ENCODE peak calls at places on chromosome 21, in six cellular contexts. C, M, F, Q, X and Y are unnamed samples.

GRCh38 chr21:33059319-33059894 is 10.5 kb upstream of the OLIG1 start:
- DNase-seq in M (no peak), F (no peak), Q (peak), X (peak), C (no peak), Y (no peak)

GRCh38 chr21:33789697-33790096 is 125.9 kb downstream of the ATP5PO start:
- DNase-seq in C (no peak), M (no peak), F (no peak), Q (peak), X (no peak), Y (peak)

GRCh38 chr21:46605759-46606426 is 1.0 kb upstream of the S100B start:
- DNase-seq in M (peak), X (no peak), Q (peak), C (no peak), F (peak), Y (no peak)

GRCh38 chr21:27807596-27807995 is 840.7 kb upstream of the ADAMTS5 start:
- DNase-seq in C (no peak), F (no peak), X (no peak), M (no peak), Q (no peak), Y (no peak)

GRCh38 chr21:29610960-29611359 is 312.2 kb downstream of the BACH1 start:
- DNase-seq in M (no peak), F (no peak), C (no peak), Q (no peak), X (no peak), Y (no peak)

GRCh38 chr21:32949701-32950100 is 76.0 kb upstream of the OLIG2 start:
- DNase-seq in F (no peak), X (no peak), Q (no peak), M (no peak), C (no peak), Y (no peak)

GRCh38 chr21:26169061-26169610 is 1.4 kb downstream of the APP start:
- DNase-seq in C (peak), Q (peak), X (peak), F (no peak), M (peak), Y (peak)

GRCh38 chr21:35401476-35401875 is 352.4 kb upstream of the RUNX1 start:
- DNase-seq in F (no peak), Q (no peak), M (no peak), C (no peak), X (no peak), Y (no peak)

GRCh38 chr21:45543371-45543709 is 1.1 kb upstream of the SLC19A1 start:
- DNase-seq in X (no peak), Q (no peak), F (no peak), C (no peak), M (no peak), Y (no peak)

GRCh38 chr21:45543710-45544448 is 1.6 kb upstream of the SLC19A1 start:
- DNase-seq in C (no peak), F (no peak), M (no peak), Q (no peak), X (no peak), Y (no peak)

GRCh38 chr21:45542242-45542666 is at the start of gene SLC19A1:
- DNase-seq in Q (peak), X (no peak), F (peak), C (peak), M (no peak), Y (peak)

GRCh38 chr21:45541221-45542039 is 810 bp downstream of the SLC19A1 start:
- DNase-seq in X (no peak), F (peak), M (no peak), C (peak), Q (peak), Y (peak)

DNA sequence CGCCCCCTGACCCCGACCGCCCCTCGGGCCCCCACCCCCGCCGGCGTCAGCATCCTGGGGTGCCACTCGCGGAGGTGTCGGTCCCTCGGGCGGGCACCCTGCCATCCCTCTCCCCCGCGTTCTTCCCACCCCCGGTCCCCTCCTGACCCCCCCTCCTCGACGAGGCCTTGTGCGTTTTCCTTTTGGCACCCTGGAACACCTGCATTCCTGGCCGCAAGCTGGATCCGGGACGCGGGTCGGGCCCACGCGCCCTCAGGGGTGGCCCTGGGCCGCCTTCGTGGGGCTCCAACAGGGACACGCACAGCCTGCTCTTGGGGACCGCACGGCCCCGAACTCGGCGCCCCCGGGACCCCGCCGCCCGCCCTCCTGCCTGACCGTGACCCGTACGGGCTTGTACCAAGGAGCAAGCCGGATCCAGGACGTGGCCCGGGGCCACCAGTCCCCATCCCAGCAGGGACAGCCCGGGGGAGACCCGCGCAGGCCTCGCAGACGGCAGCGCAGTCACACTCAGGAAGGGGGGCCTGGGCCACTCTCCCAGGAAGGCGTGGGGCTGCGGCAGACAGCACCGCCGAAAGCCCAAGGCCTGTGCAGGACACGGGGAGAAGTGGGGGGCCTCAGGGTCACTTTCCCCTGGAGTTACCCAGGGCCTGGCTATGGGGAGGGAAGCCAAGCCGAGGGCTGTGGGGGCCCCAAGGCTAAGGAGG is 579 bp upstream of the SLC19A1 start:
- DNase-seq in M (no peak), X (no peak), Q (no peak), F (no peak), C (no peak), Y (no peak)
- TF ChIP-seq MYC in M (no peak), X (no peak), Q (no peak), F (no peak), C (no peak), Y (no peak)

DNA sequence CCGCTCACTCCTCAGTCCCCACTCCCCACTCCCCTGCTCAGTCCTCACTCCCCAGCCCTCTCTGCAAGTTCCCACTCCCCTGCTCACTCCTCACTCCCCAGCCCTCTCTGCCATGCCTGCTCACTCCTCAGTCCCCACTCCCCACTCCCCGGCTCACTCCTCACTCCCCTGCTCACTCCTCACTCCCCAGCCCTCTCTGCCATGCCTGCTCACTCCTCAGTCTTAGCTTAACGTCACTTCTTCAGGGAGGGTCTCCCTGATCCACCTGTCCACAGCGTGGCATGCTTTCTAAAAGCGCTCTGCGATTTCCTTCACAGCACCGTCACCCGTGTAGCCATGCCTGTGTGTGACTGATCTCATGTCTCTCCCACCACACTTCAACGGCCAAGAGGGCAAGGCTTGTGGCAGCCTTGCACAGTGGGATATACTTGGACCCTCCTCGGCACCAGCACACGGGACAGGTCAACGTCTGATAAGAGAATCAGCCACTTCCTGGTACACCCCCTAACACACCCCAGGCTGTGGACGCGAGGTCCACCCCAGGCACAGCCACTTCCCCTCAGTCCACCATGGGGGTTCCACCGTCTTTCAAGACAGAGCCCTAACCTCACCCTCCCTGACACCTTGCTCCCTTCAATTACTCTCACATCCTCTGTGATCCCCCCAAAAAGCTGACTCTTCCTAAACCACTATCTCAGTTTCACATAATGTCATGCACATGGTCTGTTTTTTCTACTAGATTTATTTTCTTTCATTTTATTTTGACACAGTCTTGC is 14.0 kb downstream of the PRDM15 start:
- DNase-seq in Q (no peak), M (peak), C (no peak), F (peak), X (no peak), Y (no peak)
- TF ChIP-seq POLR2A in Q (no peak), M (peak), C (no peak), F (no peak), X (no peak), Y (no peak)

GRCh38 chr21:38561205-38561604 is 62.9 kb upstream of the ERG start:
- DNase-seq in F (no peak), C (no peak), Q (no peak), M (no peak), X (no peak), Y (no peak)

GRCh38 chr21:38567577-38568360 is 69.5 kb upstream of the ERG start:
- DNase-seq in C (no peak), F (no peak), Q (no peak), X (no peak), M (no peak), Y (no peak)

GRCh38 chr21:38561613-38562012 is 63.3 kb upstream of the ERG start:
- DNase-seq in F (no peak), Q (no peak), C (no peak), M (no peak), X (no peak), Y (no peak)

GRCh38 chr21:38556390-38556789 is 58.1 kb upstream of the ERG start:
- DNase-seq in X (no peak), Q (no peak), M (no peak), F (no peak), C (no peak), Y (no peak)

DNA sequence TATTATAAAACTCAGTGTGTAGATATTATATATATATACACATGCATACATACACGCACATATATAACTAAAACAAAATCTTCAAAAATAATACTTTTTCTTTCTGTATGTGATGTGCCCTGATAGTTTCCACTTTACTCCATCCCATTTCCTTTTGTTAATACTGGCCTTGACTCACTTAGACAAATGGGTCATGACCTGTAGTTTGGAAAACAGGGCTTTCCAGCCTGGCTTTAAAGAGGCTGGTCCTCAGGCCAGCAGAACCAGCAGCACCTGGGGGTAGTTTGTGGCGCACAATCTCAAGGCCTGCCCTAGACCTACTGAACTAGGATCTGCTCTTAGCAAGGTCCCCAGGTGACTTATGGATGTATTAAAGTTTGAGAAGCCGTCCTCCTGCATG is 63.9 kb upstream of the ERG start:
- DNase-seq in M (no peak), Q (no peak), F (no peak), C (no peak), X (no peak), Y (no peak)
- TF ChIP-seq MYC in M (no peak), Q (no peak), F (no peak), C (no peak), X (no peak), Y (no peak)

GRCh38 chr21:44314128-44314527 is 14.3 kb downstream of the PFKL start:
- DNase-seq in X (no peak), C (no peak), M (no peak), F (no peak), Q (no peak), Y (no peak)

GRCh38 chr21:44315691-44316208 is 15.9 kb downstream of the PFKL start:
- DNase-seq in M (no peak), F (no peak), C (no peak), Q (no peak), X (no peak), Y (no peak)

GRCh38 chr21:44316277-44316900 is 16.5 kb downstream of the PFKL start:
- DNase-seq in C (no peak), F (no peak), X (no peak), M (no peak), Q (no peak), Y (no peak)

GRCh38 chr21:44313451-44313850 is 13.6 kb downstream of the PFKL start:
- DNase-seq in X (no peak), F (no peak), M (no peak), C (no peak), Q (no peak), Y (no peak)

DNA sequence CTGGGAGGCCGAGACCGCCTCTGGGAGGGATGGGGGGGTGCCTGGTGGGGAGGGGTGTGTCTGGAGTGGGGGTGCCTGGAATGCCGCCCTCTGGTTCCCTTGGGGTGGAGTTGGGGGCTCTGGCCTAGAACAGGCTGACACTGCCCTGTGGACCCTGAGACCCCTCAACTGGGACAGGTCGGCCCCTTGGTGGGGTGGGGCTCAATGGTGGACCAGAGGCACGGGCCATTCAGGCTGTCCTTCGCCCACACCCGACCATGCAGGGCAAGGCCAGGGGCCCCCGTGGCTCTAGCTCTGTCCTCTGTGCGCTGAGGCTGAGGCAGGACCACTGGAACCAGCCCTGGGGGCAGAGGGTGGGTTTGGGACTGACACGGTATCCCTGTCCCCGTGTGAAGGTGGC is 14.7 kb downstream of the PFKL start:
- DNase-seq in Q (no peak), M (no peak), C (no peak), X (no peak), F (no peak), Y (no peak)
- TF ChIP-seq POLR2A in Q (no peak), M (no peak), C (no peak), X (no peak), F (no peak), Y (no peak)

DNA sequence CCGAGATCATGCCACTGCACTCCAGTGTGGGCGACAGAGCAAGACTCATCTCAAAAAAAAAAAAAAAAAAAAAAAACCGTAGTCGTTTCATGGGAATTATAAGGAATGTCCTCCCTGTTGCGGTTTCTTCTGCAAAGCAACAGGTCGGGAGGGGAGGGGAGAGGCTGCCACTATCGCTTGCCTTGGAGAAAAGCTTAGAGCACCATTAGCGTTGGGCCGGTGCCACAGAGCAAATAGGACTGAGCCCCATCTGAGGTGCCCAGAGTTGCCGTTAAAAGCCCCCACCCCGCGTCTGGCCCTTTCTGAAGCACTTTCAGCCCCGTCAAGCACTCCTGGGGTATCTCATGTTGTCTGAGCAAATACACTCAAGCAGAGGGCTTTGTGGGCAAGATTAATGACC is 2.2 kb downstream of the RIPPLY3 start:
- DNase-seq in C (no peak), M (no peak), X (no peak), F (no peak), Q (no peak), Y (no peak)
- TF ChIP-seq MYC in C (no peak), M (no peak), X (no peak), F (no peak), Q (no peak), Y (no peak)

DNA sequence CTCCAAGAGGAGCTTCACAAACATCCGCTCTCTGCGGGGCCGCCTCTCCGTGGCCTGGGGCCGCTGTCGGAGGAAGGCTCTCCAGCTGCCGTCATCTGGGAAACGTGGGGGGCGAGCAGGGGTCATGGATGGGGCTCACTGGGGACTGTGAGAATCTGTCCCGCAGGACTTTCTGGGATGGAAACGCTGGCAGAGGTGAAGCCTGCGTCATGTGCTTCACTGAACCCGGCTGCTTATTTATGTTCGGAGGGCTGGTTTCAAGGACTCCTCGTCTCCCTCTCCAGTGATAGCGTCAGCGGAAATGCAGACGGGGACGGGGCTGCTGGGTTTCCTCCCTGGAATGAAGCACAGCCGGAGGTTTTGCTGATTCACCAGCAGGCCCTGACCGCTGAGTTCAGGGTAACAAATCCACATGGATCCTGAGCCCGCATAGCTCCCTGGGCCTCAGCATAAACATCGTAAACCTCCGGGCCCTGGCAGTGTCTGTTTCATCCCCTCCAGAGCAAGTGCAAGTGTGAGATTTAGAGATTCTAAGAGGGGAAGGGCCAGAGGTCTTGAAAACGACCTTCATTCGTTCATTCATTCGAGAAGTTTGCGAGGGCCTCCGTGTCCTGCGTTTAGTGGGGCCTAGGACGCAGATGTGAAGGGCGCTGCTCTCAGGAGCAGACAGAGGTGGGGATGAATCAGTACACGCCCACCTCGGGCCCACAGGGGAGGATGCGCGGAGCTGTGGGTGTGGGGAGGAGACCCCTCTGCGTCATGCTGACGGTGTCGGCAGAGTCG is 7.0 kb upstream of the POFUT2 start:
- DNase-seq in F (no peak), C (no peak), X (no peak), M (no peak), Q (no peak), Y (peak)
- TF ChIP-seq POLR2A in F (no peak), C (no peak), X (no peak), M (no peak), Q (no peak), Y (peak)

GRCh38 chr21:41069305-41069642 is 98.7 kb upstream of the BACE2 start:
- DNase-seq in Q (no peak), X (no peak), M (no peak), C (no peak), F (no peak), Y (no peak)
- TF ChIP-seq MYC in Q (no peak), X (no peak), M (no peak), C (no peak), F (no peak), Y (no peak)

DNA sequence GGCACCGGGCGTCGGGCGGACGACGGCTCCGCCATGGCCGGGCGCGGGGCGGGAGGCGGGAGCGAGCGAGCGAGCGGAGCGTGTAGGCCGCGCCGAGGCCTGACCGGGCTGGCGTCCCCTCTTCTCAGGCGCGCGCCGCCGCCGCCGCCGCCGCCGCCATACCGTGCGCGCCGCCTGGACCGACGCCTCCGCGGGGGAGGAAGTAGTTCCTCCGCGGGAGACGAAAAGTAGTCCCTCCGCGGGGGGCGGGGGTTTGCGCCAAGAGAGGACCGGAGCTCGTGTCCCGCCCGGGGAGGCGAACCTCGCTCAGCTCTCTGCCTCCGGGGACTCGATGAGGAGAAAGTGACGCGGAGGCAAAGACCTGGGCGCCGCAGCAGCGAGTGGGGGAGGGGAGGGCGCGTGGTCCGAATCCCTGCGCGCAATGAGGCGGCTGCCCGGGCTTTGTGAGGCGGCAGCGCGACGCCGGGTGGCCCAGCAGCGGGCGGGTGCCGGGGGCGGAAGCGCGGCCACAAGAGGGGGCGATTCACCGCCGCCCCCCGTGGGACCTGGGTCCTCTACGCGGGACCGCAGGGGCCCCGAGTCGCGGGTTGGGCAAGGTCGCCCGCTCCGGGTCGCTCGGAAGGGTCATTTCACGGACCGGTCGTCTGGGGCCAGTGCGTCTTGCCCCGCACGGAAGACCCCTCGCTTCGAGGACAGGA is at the start of gene BRWD1:
- DNase-seq in X (peak), Q (peak), M (no peak), C (peak), F (peak), Y (peak)
- TF ChIP-seq POLR2A in X (peak), Q (peak), M (peak), C (peak), F (peak), Y (no peak)